ENCODE peak calls at places on chromosome 15, in six cellular contexts. A, K, Z, N, D and O are unnamed samples.
A peak's percentile ranks its signal among the peaks of the same experiment; 100 is the strongest.

GRCh38 chr15:40511093-40511471 is 40.3 kb downstream of the CHST14 start:
- DNase-seq in D (no peak), A (no peak), K (no peak), Z (no peak), N (no peak), O (no peak)

GRCh38 chr15:51318382-51319150 is 19.8 kb downstream of the CYP19A1 start:
- DNase-seq in A (no peak), Z (no peak), D (no peak), K (no peak), N (no peak), O (no peak)

GRCh38 chr15:95644476-95644875 is 686.0 kb upstream of the NR2F2 start:
- DNase-seq in K (no peak), D (no peak), N (no peak), Z (peak; percentile 22), A (no peak), O (no peak)

GRCh38 chr15:51366911-51367310 is 25.5 kb downstream of the GLDN start:
- DNase-seq in N (no peak), Z (peak; percentile 41), K (peak; percentile 25), A (peak; percentile 30), D (peak; percentile 72), O (no peak)

GRCh38 chr15:84828433-84828908 is 11.3 kb downstream of the ALPK3 start:
- DNase-seq in Z (peak; percentile 40), K (no peak), D (no peak), A (no peak), N (no peak), O (no peak)

GRCh38 chr15:33801954-33802353 is 166.3 kb upstream of the CHRM5 start:
- DNase-seq in Z (no peak), A (no peak), K (no peak), N (no peak), D (no peak), O (no peak)

GRCh38 chr15:38972831-38973230 is 408.2 kb upstream of the RASGRP1 start:
- DNase-seq in D (no peak), N (no peak), A (no peak), K (no peak), Z (no peak), O (no peak)

GRCh38 chr15:84034831-84035753 is 200.5 kb upstream of the GOLGA6L4 start:
- DNase-seq in N (no peak), Z (no peak), K (peak; percentile 18), D (no peak), A (no peak), O (no peak)

GRCh38 chr15:69712999-69713398 is 260.4 kb downstream of the RPLP1 start:
- DNase-seq in N (no peak), Z (no peak), A (no peak), D (no peak), K (no peak), O (no peak)

GRCh38 chr15:36449084-36449661 is 130.3 kb upstream of the CDIN1 start:
- DNase-seq in A (no peak), N (no peak), D (no peak), Z (peak; percentile 13), K (no peak), O (no peak)

GRCh38 chr15:92714071-92714456 is 58.5 kb upstream of the FAM174B start:
- DNase-seq in K (no peak), D (no peak), A (peak; percentile 39), N (no peak), Z (peak; percentile 43), O (no peak)

GRCh38 chr15:29938701-29939340 is 116.6 kb upstream of the TJP1 start:
- DNase-seq in K (no peak), D (no peak), N (no peak), A (no peak), Z (no peak), O (no peak)

GRCh38 chr15:39602143-39602542 is 21.3 kb downstream of the THBS1 start:
- DNase-seq in Z (no peak), A (no peak), D (no peak), K (no peak), N (no peak), O (no peak)

GRCh38 chr15:75143738-75144334 is 57.8 kb upstream of the C15orf39 start:
- DNase-seq in N (no peak), K (no peak), D (no peak), Z (no peak), A (no peak), O (no peak)

GRCh38 chr15:81398910-81399551 is 25.0 kb upstream of the TMC3 start:
- DNase-seq in K (no peak), N (no peak), D (no peak), Z (no peak), A (no peak), O (no peak)

GRCh38 chr15:33022629-33023028 is 171.9 kb downstream of the FMN1 start:
- DNase-seq in D (peak; percentile 73), A (peak; percentile 72), Z (no peak), N (no peak), K (no peak), O (no peak)

GRCh38 chr15:86629409-86629808 is 549.7 kb downstream of the AGBL1 start:
- DNase-seq in A (no peak), N (no peak), D (no peak), Z (no peak), K (no peak), O (no peak)

GRCh38 chr15:68369931-68370767 is 61.8 kb downstream of the ITGA11 start:
- DNase-seq in A (no peak), N (no peak), K (no peak), Z (peak; percentile 14), D (peak; percentile 58), O (no peak)

GRCh38 chr15:100601158-100601557 is 826 bp downstream of the LINS1 start:
- DNase-seq in N (peak; percentile 25), K (no peak), D (no peak), Z (no peak), A (no peak), O (no peak)

DNA sequence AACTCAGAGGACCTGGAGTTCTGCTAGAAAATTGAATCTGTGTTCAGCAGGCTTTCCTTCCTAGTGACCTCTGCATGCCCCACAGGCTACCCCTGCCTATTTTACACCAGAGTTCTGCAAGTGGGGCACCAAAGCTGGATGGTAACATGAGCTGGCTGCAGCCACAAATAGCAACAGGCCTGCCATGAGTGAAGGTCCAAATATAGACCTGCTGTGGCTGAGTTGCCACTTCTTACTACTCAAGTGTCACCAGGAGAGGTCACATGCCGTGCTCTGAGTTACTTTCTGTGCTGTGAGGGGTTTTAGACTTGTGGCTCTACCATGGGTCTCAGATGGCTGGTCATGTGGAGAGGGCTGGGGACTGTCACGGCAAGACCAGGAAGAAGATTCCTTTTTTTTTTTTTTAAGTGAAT is at the start of gene FSD2:
- DNase-seq in K (no peak), N (no peak), D (no peak), Z (no peak), A (no peak), O (no peak)
- H3K27ac ChIP-seq in K (no peak within 1 kb of the TSS), N (no peak within 1 kb of the TSS), D (no peak within 1 kb of the TSS), Z (no peak within 1 kb of the TSS), A (no peak within 1 kb of the TSS), O (no peak within 1 kb of the TSS)

GRCh38 chr15:41558400-41559238 is at the start of gene TYRO3:
- DNase-seq in D (no peak), A (no peak), Z (peak; percentile 58), N (peak; percentile 67), K (peak; percentile 65), O (peak; percentile 69)
- H3K27ac ChIP-seq in D (peak within 1 kb of the TSS; percentile 72), A (peak within 1 kb of the TSS; percentile 52), Z (peak within 1 kb of the TSS; percentile 58), N (peak within 1 kb of the TSS; percentile 9), K (no peak within 1 kb of the TSS), O (no peak within 1 kb of the TSS)

GRCh38 chr15:78064544-78064943 is 13.0 kb downstream of the TBC1D2B start:
- DNase-seq in D (no peak), N (no peak), K (no peak), Z (no peak), A (no peak), O (no peak)
- H3K27ac ChIP-seq in D (peak overlapping the region; percentile 90), N (no peak overlapping the region), K (peak overlapping the region; percentile 76), Z (peak overlapping the region; percentile 82), A (peak overlapping the region; percentile 94), O (peak overlapping the region; percentile 99)

GRCh38 chr15:76168237-76168984 is 108.6 kb downstream of the TMEM266 start:
- DNase-seq in K (no peak), D (no peak), N (no peak), A (no peak), Z (no peak), O (no peak)

GRCh38 chr15:76170426-76170800 is 110.6 kb downstream of the TMEM266 start:
- DNase-seq in N (no peak), D (no peak), K (no peak), Z (no peak), A (no peak), O (no peak)

GRCh38 chr15:76172782-76173181 is 113.0 kb downstream of the TMEM266 start:
- DNase-seq in Z (no peak), D (no peak), A (no peak), N (no peak), K (no peak), O (no peak)

GRCh38 chr15:76169013-76169412 is 109.2 kb downstream of the TMEM266 start:
- DNase-seq in D (no peak), N (no peak), K (no peak), Z (no peak), A (no peak), O (no peak)

GRCh38 chr15:76169792-76170425 is 110.1 kb downstream of the TMEM266 start:
- DNase-seq in D (no peak), K (no peak), N (no peak), A (no peak), Z (no peak), O (no peak)
- H3K27ac ChIP-seq in D (peak overlapping the region; percentile 88), K (no peak overlapping the region), N (no peak overlapping the region), A (no peak overlapping the region), Z (no peak overlapping the region), O (no peak overlapping the region)

GRCh38 chr15:71109130-71109529 is 6.1 kb upstream of the THSD4 start:
- DNase-seq in D (no peak), A (no peak), Z (no peak), K (no peak), N (no peak), O (no peak)
- H3K27ac ChIP-seq in D (no peak overlapping the region), A (no peak overlapping the region), Z (no peak overlapping the region), K (no peak overlapping the region), N (no peak overlapping the region), O (no peak overlapping the region)

GRCh38 chr15:90618330-90619136 is 88.8 kb downstream of the CRTC3 start:
- DNase-seq in K (no peak), Z (no peak), D (no peak), N (no peak), A (no peak), O (no peak)
- H3K27ac ChIP-seq in K (no peak overlapping the region), Z (peak overlapping the region; percentile 25), D (no peak overlapping the region), N (no peak overlapping the region), A (peak overlapping the region; percentile 49), O (no peak overlapping the region)

DNA sequence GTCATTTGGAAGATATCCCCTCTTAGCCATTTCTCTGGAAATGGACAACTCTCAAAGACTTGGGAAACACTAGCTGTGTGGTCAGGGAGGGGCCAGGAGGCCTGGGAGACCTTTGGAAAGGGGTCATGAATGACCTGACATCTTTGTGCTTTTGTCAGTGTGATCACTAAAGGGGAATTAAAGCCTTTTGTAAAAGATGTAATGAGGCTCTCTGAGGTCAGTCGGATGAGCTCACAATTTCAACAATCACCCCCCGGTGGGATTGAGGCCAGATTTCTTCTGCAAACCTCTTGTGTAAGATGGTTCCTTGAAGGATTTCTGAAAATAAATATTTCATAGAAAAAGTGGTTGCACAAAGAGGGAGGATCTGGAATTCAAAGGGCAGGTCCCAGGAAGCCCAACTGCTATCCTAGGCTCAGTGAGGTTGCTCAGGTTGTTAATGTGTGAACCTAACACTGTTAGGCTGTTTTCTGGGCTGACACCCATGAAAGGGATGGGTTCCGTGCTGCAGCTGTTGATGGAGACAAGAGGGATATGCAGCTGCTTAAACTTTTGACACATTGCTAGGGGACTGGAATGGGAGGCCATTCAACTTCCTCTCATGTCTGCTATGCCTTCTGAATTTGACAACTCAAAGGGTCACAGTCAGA is 198.2 kb upstream of the NR2E3 start:
- DNase-seq in Z (peak; percentile 73), D (no peak), A (no peak), N (no peak), K (no peak), O (no peak)
- H3K27ac ChIP-seq in Z (no peak overlapping the region), D (no peak overlapping the region), A (peak overlapping the region; percentile 58), N (no peak overlapping the region), K (no peak overlapping the region), O (no peak overlapping the region)